ENCODE peak calls at places on chromosomes 6 and 20, in four cellular contexts. One of them, this sample, is unnamed.

GRCh38 chr6:62324817-62325216 is 38.8 kb upstream of the KHDRBS2 start:
- DNase-seq in fibroblast of pulmonary artery: no peak
- DNase-seq in suprapubic skin: no peak
- DNase-seq in B cell: no peak
- DNase-seq in this sample: no peak

GRCh38 chr6:148342146-148343027 is at the start of gene SASH1:
- DNase-seq in fibroblast of pulmonary artery: peak; percentile 87
- DNase-seq in suprapubic skin: peak; percentile 87
- DNase-seq in B cell: no peak
- DNase-seq in this sample: peak; percentile 87

GRCh38 chr20:38321959-38322598 is 18.1 kb downstream of the BPI start:
- DNase-seq in fibroblast of pulmonary artery: peak; percentile 80
- DNase-seq in suprapubic skin: no peak
- DNase-seq in B cell: no peak
- DNase-seq in this sample: no peak

GRCh38 chr6:37239511-37239910 is 18.1 kb upstream of the TBC1D22B start:
- DNase-seq in fibroblast of pulmonary artery: peak; percentile 88
- DNase-seq in suprapubic skin: no peak
- DNase-seq in B cell: no peak
- DNase-seq in this sample: no peak

GRCh38 chr6:91387290-91388062 is 800.6 kb upstream of the MAP3K7 start:
- DNase-seq in fibroblast of pulmonary artery: no peak
- DNase-seq in suprapubic skin: no peak
- DNase-seq in B cell: no peak
- DNase-seq in this sample: no peak

GRCh38 chr6:89950879-89951391 is 56.7 kb downstream of the GJA10 start:
- DNase-seq in fibroblast of pulmonary artery: peak; percentile 58
- DNase-seq in suprapubic skin: no peak
- DNase-seq in B cell: peak; percentile 31
- DNase-seq in this sample: no peak

GRCh38 chr6:107509506-107509905 is 19.6 kb downstream of the SOBP start:
- DNase-seq in fibroblast of pulmonary artery: peak; percentile 17
- DNase-seq in suprapubic skin: no peak
- DNase-seq in B cell: no peak
- DNase-seq in this sample: no peak

GRCh38 chr6:143260857-143261256 is 189.6 kb downstream of the ADAT2 start:
- DNase-seq in fibroblast of pulmonary artery: no peak
- DNase-seq in suprapubic skin: no peak
- DNase-seq in B cell: no peak
- DNase-seq in this sample: no peak

GRCh38 chr6:132569170-132569569 is 952 bp upstream of the TAAR6 start:
- DNase-seq in fibroblast of pulmonary artery: no peak
- DNase-seq in suprapubic skin: no peak
- DNase-seq in B cell: no peak
- DNase-seq in this sample: no peak

GRCh38 chr6:90285611-90286381 is 10.8 kb downstream of the BACH2 start:
- DNase-seq in fibroblast of pulmonary artery: peak; percentile 82
- DNase-seq in suprapubic skin: peak; percentile 86
- DNase-seq in B cell: peak; percentile 64
- DNase-seq in this sample: peak; percentile 89

GRCh38 chr6:135675862-135676261 is 175.6 kb upstream of the PDE7B start:
- DNase-seq in fibroblast of pulmonary artery: peak; percentile 58
- DNase-seq in suprapubic skin: no peak
- DNase-seq in B cell: peak; percentile 62
- DNase-seq in this sample: no peak

GRCh38 chr20:46328180-46328882 is 20.0 kb upstream of the CDH22 start:
- DNase-seq in fibroblast of pulmonary artery: no peak
- DNase-seq in suprapubic skin: no peak
- DNase-seq in B cell: no peak
- DNase-seq in this sample: no peak

GRCh38 chr6:71768356-71768755 is 118.0 kb upstream of the RIMS1 start:
- DNase-seq in fibroblast of pulmonary artery: no peak
- DNase-seq in suprapubic skin: no peak
- DNase-seq in B cell: no peak
- DNase-seq in this sample: no peak
- TF ChIP-seq CTCF in fibroblast of pulmonary artery: no peak
- TF ChIP-seq CTCF in suprapubic skin: no peak
- TF ChIP-seq CTCF in B cell: no peak
- TF ChIP-seq CTCF in this sample: no peak

GRCh38 chr20:63580796-63581461 is 6.9 kb upstream of the HELZ2 start:
- DNase-seq in fibroblast of pulmonary artery: peak; percentile 61
- DNase-seq in suprapubic skin: no peak
- DNase-seq in B cell: peak; percentile 75
- DNase-seq in this sample: no peak
- TF ChIP-seq CTCF in fibroblast of pulmonary artery: peak; percentile 57
- TF ChIP-seq CTCF in suprapubic skin: no peak
- TF ChIP-seq CTCF in B cell: peak; percentile 71
- TF ChIP-seq CTCF in this sample: peak; percentile 46

GRCh38 chr6:43836507-43836906 is 66.5 kb downstream of the VEGFA start:
- DNase-seq in fibroblast of pulmonary artery: no peak
- DNase-seq in suprapubic skin: no peak
- DNase-seq in B cell: no peak
- DNase-seq in this sample: no peak

GRCh38 chr6:43840490-43841218 is 70.6 kb downstream of the VEGFA start:
- DNase-seq in fibroblast of pulmonary artery: peak; percentile 32
- DNase-seq in suprapubic skin: no peak
- DNase-seq in B cell: no peak
- DNase-seq in this sample: no peak

GRCh38 chr6:43837501-43837900 is 67.5 kb downstream of the VEGFA start:
- DNase-seq in fibroblast of pulmonary artery: no peak
- DNase-seq in suprapubic skin: no peak
- DNase-seq in B cell: no peak
- DNase-seq in this sample: no peak

GRCh38 chr6:43835872-43836419 is 65.9 kb downstream of the VEGFA start:
- DNase-seq in fibroblast of pulmonary artery: no peak
- DNase-seq in suprapubic skin: no peak
- DNase-seq in B cell: no peak
- DNase-seq in this sample: no peak

GRCh38 chr6:43838276-43839036 is 68.4 kb downstream of the VEGFA start:
- DNase-seq in fibroblast of pulmonary artery: peak; percentile 76
- DNase-seq in suprapubic skin: no peak
- DNase-seq in B cell: no peak
- DNase-seq in this sample: no peak
- TF ChIP-seq CTCF in fibroblast of pulmonary artery: peak; percentile 58
- TF ChIP-seq CTCF in suprapubic skin: no peak
- TF ChIP-seq CTCF in B cell: no peak
- TF ChIP-seq CTCF in this sample: peak; percentile 72

GRCh38 chr6:160028487-160029275 is 59.8 kb downstream of the IGF2R start:
- DNase-seq in fibroblast of pulmonary artery: no peak
- DNase-seq in suprapubic skin: no peak
- DNase-seq in B cell: no peak
- DNase-seq in this sample: no peak
- TF ChIP-seq CTCF in fibroblast of pulmonary artery: peak; percentile 6
- TF ChIP-seq CTCF in suprapubic skin: no peak
- TF ChIP-seq CTCF in B cell: no peak
- TF ChIP-seq CTCF in this sample: no peak

GRCh38 chr6:35691027-35691824 is 2.5 kb upstream of the FKBP5 start:
- DNase-seq in fibroblast of pulmonary artery: peak; percentile 95
- DNase-seq in suprapubic skin: peak; percentile 94
- DNase-seq in B cell: no peak
- DNase-seq in this sample: peak; percentile 73
- TF ChIP-seq CTCF in fibroblast of pulmonary artery: no peak
- TF ChIP-seq CTCF in suprapubic skin: no peak
- TF ChIP-seq CTCF in B cell: no peak
- TF ChIP-seq CTCF in this sample: no peak

DNA sequence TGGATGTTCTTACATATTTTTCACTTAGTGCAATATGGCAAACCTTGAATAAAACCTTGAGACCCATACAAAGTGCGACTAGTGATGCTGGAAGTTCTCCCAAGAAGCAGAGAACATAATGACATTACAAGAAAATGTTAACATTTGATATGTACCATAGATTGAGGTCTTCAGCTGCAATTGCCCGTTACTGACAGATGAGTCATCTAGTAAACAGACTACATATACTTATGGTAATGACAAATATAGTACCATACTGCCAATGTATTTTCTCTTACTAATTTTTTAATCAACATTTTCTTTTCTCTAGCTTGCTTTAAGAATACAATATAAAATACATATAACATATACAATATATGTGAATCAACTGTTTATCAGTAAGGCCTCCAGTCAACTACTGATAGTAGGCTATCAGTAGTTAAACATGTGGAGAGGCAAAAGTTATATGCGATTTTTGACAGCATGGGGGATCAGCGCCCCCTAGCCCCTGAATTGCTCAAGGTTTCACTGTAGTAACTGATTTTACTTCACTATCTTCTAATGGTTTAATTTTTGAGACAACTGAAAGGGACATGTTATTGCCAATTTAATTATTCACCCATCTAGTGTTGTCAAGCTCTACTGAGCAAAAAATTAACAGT is 166.7 kb upstream of the ADGRB3 start:
- DNase-seq in fibroblast of pulmonary artery: peak; percentile 2
- DNase-seq in suprapubic skin: no peak
- DNase-seq in B cell: no peak
- DNase-seq in this sample: no peak
- TF ChIP-seq CTCF in fibroblast of pulmonary artery: peak; percentile 9
- TF ChIP-seq CTCF in suprapubic skin: no peak
- TF ChIP-seq CTCF in B cell: no peak
- TF ChIP-seq CTCF in this sample: peak; percentile 40